ENCODE peak calls at places on chromosomes 3 and 15, in four cellular contexts. U is trophoblast cell, Q is ovary, I is IMR-90. C is an unnamed sample.

GRCh38 chr3:155031191-155031590 is 48.9 kb upstream of the MME start:
- DNase-seq in U (no peak), Q (no peak), I (peak; percentile 42), C (no peak)

GRCh38 chr3:39137991-39138803 is 15.2 kb downstream of the CSRNP1 start:
- DNase-seq in U (no peak), Q (no peak), I (no peak), C (no peak)

GRCh38 chr3:64815691-64816225 is 128.0 kb upstream of the ADAMTS9 start:
- DNase-seq in U (no peak), Q (no peak), I (no peak), C (peak; percentile 15)

GRCh38 chr15:41544650-41545015 is 576 bp upstream of the RPAP1 start:
- DNase-seq in U (no peak), Q (peak; percentile 59), I (no peak), C (no peak)

GRCh38 chr15:42419369-42419768 is 60.1 kb downstream of the CAPN3 start:
- DNase-seq in U (no peak), Q (no peak), I (no peak), C (no peak)

GRCh38 chr3:126134219-126134975 is 46.0 kb downstream of the ALDH1L1 start:
- DNase-seq in U (peak; percentile 44), Q (peak; percentile 84), I (peak; percentile 36), C (peak; percentile 79)

GRCh38 chr3:193782280-193782654 is 189.3 kb downstream of the OPA1 start:
- DNase-seq in U (peak; percentile 96), Q (no peak), I (no peak), C (no peak)

GRCh38 chr3:185325946-185326791 is 36.8 kb upstream of the MAP3K13 start:
- DNase-seq in U (no peak), Q (no peak), I (no peak), C (no peak)

GRCh38 chr3:189172668-189173419 is 1.1 kb downstream of the TPRG1 start:
- DNase-seq in U (no peak), Q (no peak), I (no peak), C (no peak)

GRCh38 chr3:157794771-157795170 is 291.6 kb upstream of the VEPH1 start:
- DNase-seq in U (no peak), Q (no peak), I (peak; percentile 53), C (no peak)

GRCh38 chr3:168360993-168361392 is 265.3 kb upstream of the GOLIM4 start:
- DNase-seq in U (no peak), Q (no peak), I (no peak), C (no peak)

GRCh38 chr15:82043130-82043673 is 2.6 kb downstream of the MEX3B start:
- DNase-seq in U (no peak), Q (peak; percentile 35), I (no peak), C (peak; percentile 19)

GRCh38 chr3:55524565-55525244 is 37.6 kb upstream of the WNT5A start:
- DNase-seq in U (peak; percentile 47), Q (no peak), I (peak; percentile 58), C (no peak)

GRCh38 chr3:165642761-165643432 is 194.3 kb downstream of the BCHE start:
- DNase-seq in U (peak; percentile 52), Q (no peak), I (peak; percentile 98), C (peak; percentile 57)

GRCh38 chr3:11238880-11239279 is 33.3 kb upstream of the ATG7 start:
- DNase-seq in U (no peak), Q (no peak), I (peak; percentile 95), C (no peak)

GRCh38 chr3:117719316-117719926 is 1009.8 kb downstream of the TUSC7 start:
- DNase-seq in U (no peak), Q (no peak), I (peak; percentile 40), C (no peak)

GRCh38 chr15:63990449-63990848 is 55.8 kb downstream of the DAPK2 start:
- DNase-seq in U (no peak), Q (no peak), I (no peak), C (no peak)

DNA sequence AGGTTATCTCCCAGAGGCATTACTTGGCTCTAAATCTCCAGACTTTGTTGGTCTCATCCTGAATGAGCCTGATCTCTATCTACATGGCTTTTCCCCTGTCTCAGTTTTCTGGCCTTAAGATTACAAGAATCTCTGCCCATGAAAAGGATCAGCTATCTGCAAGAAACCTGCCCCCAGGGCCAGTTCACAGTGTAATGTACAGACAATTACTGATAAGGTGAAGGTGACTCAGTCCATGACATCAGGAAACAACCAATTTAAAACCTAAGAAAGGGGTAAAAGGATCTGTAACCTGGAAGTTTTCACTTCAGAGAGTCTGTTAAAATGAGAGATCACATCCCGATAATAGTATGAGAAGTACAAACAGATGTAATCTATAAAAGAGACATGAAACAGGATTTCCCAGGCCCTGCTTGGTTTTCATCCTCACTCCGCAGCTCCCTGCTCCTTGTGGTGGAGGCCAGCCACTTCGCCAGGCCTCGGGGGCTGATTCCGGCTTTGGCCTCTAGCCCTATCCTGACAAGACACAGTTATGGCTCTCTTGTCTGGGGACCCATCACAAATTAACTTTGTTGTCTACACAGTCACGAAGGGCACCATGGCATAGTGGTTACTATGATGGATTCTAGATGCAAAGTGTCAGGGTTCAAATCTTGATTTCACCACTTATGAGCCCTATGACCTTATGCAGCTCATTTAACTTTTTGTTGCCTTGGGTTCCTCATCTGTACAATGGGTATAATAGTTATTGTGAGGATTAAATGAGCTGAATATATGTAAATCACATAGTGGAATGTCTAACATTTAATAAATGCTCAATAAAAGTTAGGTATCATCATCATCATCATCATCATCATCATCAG is 137.0 kb downstream of the THSD4 start:
- DNase-seq in U (peak; percentile 99), Q (no peak), I (peak; percentile 56), C (peak; percentile 94)
- H3K4me1 ChIP-seq in U (peaks cover 2% of the 10 kb centered on the region), Q (no peaks in the 10 kb centered on the region), I (peaks cover 18% of the 10 kb centered on the region), C (peaks cover 7% of the 10 kb centered on the region)

DNA sequence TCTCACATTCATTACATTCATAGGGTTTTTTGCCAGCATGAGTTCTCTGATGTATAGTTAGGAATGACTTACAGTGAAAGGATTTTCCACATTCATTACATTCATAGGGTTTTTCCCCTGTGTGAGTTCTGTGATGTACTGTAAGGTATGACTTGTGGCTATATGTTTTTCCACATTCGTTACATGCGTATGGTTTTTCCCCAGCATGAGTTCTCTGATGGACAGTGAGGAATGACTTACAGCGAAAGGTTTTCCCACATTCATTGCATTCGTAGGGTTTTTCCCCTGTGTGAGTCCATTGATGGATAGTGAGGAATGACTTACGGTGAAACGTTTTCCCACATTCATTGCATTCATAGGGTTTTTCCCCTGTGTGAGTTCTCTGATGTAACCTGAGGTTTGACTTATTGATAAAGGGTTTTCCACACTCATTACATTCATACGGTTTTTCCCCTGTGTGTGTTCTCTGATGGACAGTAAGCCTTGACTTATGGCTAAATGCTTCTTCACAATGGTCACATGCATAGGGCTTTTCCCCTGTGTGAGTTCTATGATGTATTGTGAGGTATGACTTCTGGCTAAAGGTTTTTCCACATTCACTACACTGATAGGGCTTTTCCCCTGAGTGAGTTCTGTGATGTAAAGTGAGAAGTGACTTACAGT is 47.4 kb downstream of the ZNF717 start:
- DNase-seq in U (no peak), Q (no peak), I (peak; percentile 10), C (no peak)
- H3K9me3 ChIP-seq in U (peaks cover 17% of the 10 kb centered on the region), Q (no peaks in the 10 kb centered on the region), I (peaks cover 73% of the 10 kb centered on the region), C (no peaks in the 10 kb centered on the region)

GRCh38 chr15:91290553-91290952 is 190.5 kb downstream of the SV2B start:
- DNase-seq in U (no peak), Q (no peak), I (no peak), C (no peak)
- H3K27me3 ChIP-seq in U (no peaks in the 10 kb centered on the region), Q (no peaks in the 10 kb centered on the region), I (no peaks in the 10 kb centered on the region), C (peaks cover 14% of the 10 kb centered on the region)

DNA sequence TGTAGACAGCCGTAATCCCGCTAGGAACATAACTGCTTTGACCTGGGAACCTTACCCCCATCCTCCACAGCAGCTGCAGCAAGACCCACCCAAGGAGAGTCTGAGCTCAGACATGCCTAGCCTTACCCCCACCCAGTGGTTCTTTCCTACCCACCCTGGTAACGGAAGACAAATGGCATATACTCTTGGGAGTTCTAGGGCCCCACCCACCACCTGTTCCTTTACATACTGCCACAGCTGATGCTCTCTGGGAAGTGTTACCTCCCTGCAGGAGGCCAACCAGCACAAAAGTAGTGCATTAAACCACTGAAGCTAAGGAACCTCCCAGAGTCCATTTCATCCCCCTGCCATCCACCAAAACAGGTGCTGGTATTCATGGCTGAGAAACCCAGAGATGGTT is 50.6 kb upstream of the AZI2 start:
- DNase-seq in U (no peak), Q (no peak), I (no peak), C (no peak)
- H3K4me1 ChIP-seq in U (no peaks in the 10 kb centered on the region), Q (no peaks in the 10 kb centered on the region), I (no peaks in the 10 kb centered on the region), C (no peaks in the 10 kb centered on the region)

DNA sequence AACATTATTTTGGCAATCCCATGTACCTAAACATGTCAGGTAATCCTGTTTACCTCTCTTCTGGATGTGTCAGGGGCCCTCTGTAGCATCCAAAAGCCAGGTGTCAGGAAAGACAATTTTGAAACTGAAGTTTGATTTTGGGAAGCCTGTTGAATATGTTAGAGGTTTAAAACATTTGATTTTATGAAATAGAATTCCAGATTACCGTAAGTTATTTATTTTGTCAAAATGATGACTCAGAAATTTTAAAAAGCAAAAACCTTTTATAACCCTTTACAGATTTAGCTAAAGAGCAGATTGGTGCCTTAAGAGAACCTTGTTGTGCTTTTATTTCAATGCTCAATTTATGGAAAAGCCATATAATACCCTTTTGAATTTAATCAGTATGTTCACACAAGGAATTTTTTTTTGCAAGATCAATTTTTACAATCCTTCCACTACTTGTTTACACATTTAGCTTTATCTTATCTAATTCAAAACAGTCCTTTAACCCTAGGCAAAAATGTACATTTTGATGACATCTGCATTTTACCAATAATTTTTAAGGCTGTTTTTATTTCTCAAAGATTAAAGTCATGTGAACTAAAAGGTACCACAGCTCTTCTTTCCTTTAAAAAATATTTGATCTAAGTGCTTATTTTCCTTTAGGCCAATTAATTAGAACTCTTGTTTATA is 10.0 kb downstream of the KIF15 start:
- DNase-seq in U (no peak), Q (no peak), I (no peak), C (no peak)
- H3K9me3 ChIP-seq in U (peaks cover 15% of the 10 kb centered on the region), Q (no peaks in the 10 kb centered on the region), I (peaks cover 17% of the 10 kb centered on the region), C (no peaks in the 10 kb centered on the region)

C was measured in BE2C.